ENCODE peak calls at places on chromosome 7, in five cellular contexts. O is ovary, D is esophagus muscularis mucosa, L is tibial nerve, C is stomach. I is an unnamed sample.
A peak's percentile ranks its signal among the peaks of the same experiment; 100 is the strongest.

GRCh38 chr7:4043988-4044387 is 638.1 kb upstream of the FOXK1 start:
- DNase-seq in O (no peak), D (no peak), L (no peak), C (no peak), I (no peak)

GRCh38 chr7:4406288-4407058 is 275.6 kb upstream of the FOXK1 start:
- DNase-seq in O (no peak), D (peak; percentile 47), L (no peak), C (no peak), I (no peak)

GRCh38 chr7:151087247-151088018 is 1.2 kb downstream of the AGAP3 start:
- DNase-seq in O (peak; percentile 81), D (no peak), L (peak; percentile 26), C (peak; percentile 64), I (peak; percentile 74)

GRCh38 chr7:129225206-129225930 is 538 bp downstream of the AHCYL2 start:
- DNase-seq in O (no peak), D (no peak), L (peak; percentile 19), C (peak; percentile 55), I (peak; percentile 59)

GRCh38 chr7:140641532-140642191 is 1.0 kb upstream of the DENND2A start:
- DNase-seq in O (peak; percentile 51), D (no peak), L (no peak), C (no peak), I (no peak)

GRCh38 chr7:144821069-144821468 is 14.8 kb downstream of the TPK1 start:
- DNase-seq in O (no peak), D (no peak), L (no peak), C (no peak), I (no peak)

GRCh38 chr7:85512802-85513201 is 325.9 kb upstream of the SEMA3D start:
- DNase-seq in O (no peak), D (no peak), L (no peak), C (no peak), I (no peak)

GRCh38 chr7:132124575-132124974 is 451.7 kb downstream of the PLXNA4 start:
- DNase-seq in O (no peak), D (no peak), L (no peak), C (no peak), I (no peak)

GRCh38 chr7:68224041-68224534 is 1227.5 kb downstream of the TYW1 start:
- DNase-seq in O (no peak), D (no peak), L (peak; percentile 5), C (no peak), I (no peak)

GRCh38 chr7:1495564-1496242 is 8.5 kb downstream of the INTS1 start:
- DNase-seq in O (no peak), D (no peak), L (no peak), C (no peak), I (no peak)

GRCh38 chr7:22582860-22583640 is 83.1 kb upstream of the STEAP1B start:
- DNase-seq in O (no peak), D (no peak), L (no peak), C (peak; percentile 75), I (no peak)

GRCh38 chr7:140623995-140624902 is 16.4 kb downstream of the DENND2A start:
- DNase-seq in O (no peak), D (no peak), L (no peak), C (no peak), I (no peak)

GRCh38 chr7:77759294-77759889 is 38.8 kb downstream of the TMEM60 start:
- DNase-seq in O (no peak), D (no peak), L (peak; percentile 97), C (peak; percentile 67), I (peak; percentile 66)

GRCh38 chr7:2721842-2722241 is 33.8 kb downstream of the AMZ1 start:
- DNase-seq in O (no peak), D (no peak), L (no peak), C (no peak), I (no peak)

GRCh38 chr7:140316165-140316661 is 82.1 kb downstream of the SLC37A3 start:
- DNase-seq in O (peak; percentile 58), D (peak; percentile 93), L (peak; percentile 58), C (peak; percentile 81), I (peak; percentile 69)

GRCh38 chr7:88927-89921 is 103.1 kb upstream of the FAM20C start:
- DNase-seq in O (peak; percentile 59), D (peak; percentile 92), L (peak; percentile 41), C (peak; percentile 51), I (no peak)

GRCh38 chr7:104801022-104801421 is 213.0 kb upstream of the KMT2E start:
- DNase-seq in O (no peak), D (no peak), L (no peak), C (no peak), I (no peak)

GRCh38 chr7:73622909-73623797 is 1.2 kb downstream of the MLXIPL start:
- DNase-seq in O (peak; percentile 54), D (no peak), L (peak; percentile 46), C (no peak), I (peak; percentile 37)

GRCh38 chr7:30931161-30931926 is 19.7 kb downstream of the AQP1 start:
- DNase-seq in O (peak; percentile 13), D (peak; percentile 83), L (no peak), C (peak; percentile 16), I (no peak)

GRCh38 chr7:11212816-11213215 is 239.1 kb downstream of the PHF14 start:
- DNase-seq in O (no peak), D (no peak), L (no peak), C (no peak), I (no peak)

GRCh38 chr7:111041577-111041976 is 49.4 kb upstream of the LRRN3 start:
- DNase-seq in O (no peak), D (no peak), L (no peak), C (no peak), I (no peak)

GRCh38 chr7:95491634-95492314 is 6.0 kb downstream of the ASB4 start:
- DNase-seq in O (no peak), D (no peak), L (no peak), C (no peak), I (peak; percentile 9)

GRCh38 chr7:97006146-97006950 is 995 bp downstream of the DLX6 start:
- DNase-seq in O (no peak), D (peak; percentile 88), L (no peak), C (peak; percentile 39), I (no peak)

GRCh38 chr7:27972272-27972671 is 208.3 kb downstream of the JAZF1 start:
- DNase-seq in O (no peak), D (no peak), L (no peak), C (no peak), I (no peak)

GRCh38 chr7:131123991-131124629 is 203.6 kb upstream of the MKLN1 start:
- DNase-seq in O (no peak), D (no peak), L (no peak), C (peak; percentile 26), I (peak; percentile 63)

GRCh38 chr7:2830609-2831376 is 13.3 kb downstream of the GNA12 start:
- DNase-seq in O (no peak), D (no peak), L (no peak), C (no peak), I (no peak)

GRCh38 chr7:70669859-70670258 is 462.1 kb upstream of the GALNT17 start:
- DNase-seq in O (no peak), D (no peak), L (no peak), C (no peak), I (no peak)

GRCh38 chr7:44141221-44141850 is at the start of gene MYL7:
- DNase-seq in O (no peak), D (no peak), L (no peak), C (no peak), I (no peak)

GRCh38 chr7:139650429-139651100 is 127.1 kb downstream of the CLEC2L start:
- DNase-seq in O (no peak), D (no peak), L (no peak), C (no peak), I (no peak)

GRCh38 chr7:108380527-108380926 is 75.7 kb downstream of the NRCAM start:
- DNase-seq in O (no peak), D (no peak), L (no peak), C (no peak), I (no peak)

GRCh38 chr7:1936531-1937251 is 266.6 kb downstream of the ELFN1 start:
- DNase-seq in O (no peak), D (no peak), L (no peak), C (no peak), I (no peak)

GRCh38 chr7:69568266-69568665 is 30.0 kb upstream of the AUTS2 start:
- DNase-seq in O (no peak), D (no peak), L (no peak), C (no peak), I (no peak)

GRCh38 chr7:74092321-74092963 is 8.8 kb downstream of the LIMK1 start:
- DNase-seq in O (peak; percentile 40), D (no peak), L (no peak), C (no peak), I (peak; percentile 25)

GRCh38 chr7:54541941-54542618 is at the start of gene VSTM2A:
- DNase-seq in O (peak; percentile 18), D (no peak), L (no peak), C (no peak), I (no peak)

GRCh38 chr7:70736715-70737460 is 395.1 kb upstream of the GALNT17 start:
- DNase-seq in O (no peak), D (no peak), L (peak; percentile 21), C (no peak), I (no peak)

GRCh38 chr7:92670204-92670851 is 80.1 kb upstream of the FAM133B start:
- DNase-seq in O (no peak), D (no peak), L (no peak), C (no peak), I (no peak)

GRCh38 chr7:82376739-82377138 is 66.8 kb downstream of the CACNA2D1 start:
- DNase-seq in O (no peak), D (no peak), L (no peak), C (no peak), I (no peak)
- H3K27me3 ChIP-seq in O (no peaks in the 10 kb centered on the region), D (no peaks in the 10 kb centered on the region), L (no peaks in the 10 kb centered on the region), C (no peaks in the 10 kb centered on the region), I (no peaks in the 10 kb centered on the region)

GRCh38 chr7:148458263-148458662 is 132.3 kb upstream of the C7orf33 start:
- DNase-seq in O (no peak), D (no peak), L (no peak), C (no peak), I (no peak)
- TF ChIP-seq CTCF in O (no peak), D (no peak), L (no peak), C (no peak), I (no peak)

GRCh38 chr7:48512892-48513291 is 341.6 kb downstream of the ABCA13 start:
- DNase-seq in O (no peak), D (no peak), L (no peak), C (no peak), I (no peak)

GRCh38 chr7:48522692-48523091 is 351.4 kb downstream of the ABCA13 start:
- DNase-seq in O (no peak), D (no peak), L (no peak), C (no peak), I (no peak)

GRCh38 chr7:48518092-48518491 is 346.8 kb downstream of the ABCA13 start:
- DNase-seq in O (no peak), D (no peak), L (no peak), C (no peak), I (no peak)
- TF ChIP-seq EP300 in O (no peak), D (no peak), L (no peak), C (no peak), I (no peak)

DNA sequence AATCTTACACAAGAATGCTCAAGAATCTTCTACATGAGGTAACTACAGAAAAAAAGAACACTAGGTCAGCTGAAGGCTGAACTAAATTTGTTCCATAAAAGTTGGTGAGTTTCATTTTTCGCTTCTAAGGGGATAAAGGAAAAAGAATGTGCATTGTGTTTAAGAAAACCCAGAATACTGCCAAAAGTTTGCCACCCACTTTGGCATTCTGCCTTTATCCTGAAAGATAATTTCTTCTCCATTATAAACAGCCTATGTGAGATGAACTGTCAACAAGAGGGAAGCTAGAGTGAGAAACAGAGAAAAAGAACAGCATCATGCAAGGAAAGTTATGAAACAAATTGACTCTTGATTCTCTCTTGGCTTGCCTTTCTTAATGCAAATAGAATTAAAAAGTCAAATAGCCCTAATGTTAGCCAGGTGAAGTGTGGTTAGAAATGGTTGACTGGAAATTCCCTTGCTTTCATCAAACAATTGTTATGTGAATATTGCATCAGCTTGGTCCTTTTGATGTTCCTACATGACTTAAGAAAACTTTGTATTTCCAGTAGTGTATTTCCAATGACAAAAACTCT is 25.8 kb downstream of the STEAP1 start:
- DNase-seq in O (no peak), D (no peak), L (no peak), C (no peak), I (no peak)
- H3K27me3 ChIP-seq in O (no peaks in the 10 kb centered on the region), D (no peaks in the 10 kb centered on the region), L (no peaks in the 10 kb centered on the region), C (no peaks in the 10 kb centered on the region), I (no peaks in the 10 kb centered on the region)

I was measured in transverse colon.